ENCODE peak calls at places on chromosomes 5 and 9, in four cellular contexts. One of them, this sample, is unnamed.

GRCh38 chr9:33233659-33234335 is 6.2 kb upstream of the SPINK4 start:
- DNase-seq in GM12865: no peak
- DNase-seq in fibroblast of lung: peak; percentile 96
- DNase-seq in GM06990: no peak
- DNase-seq in this sample: no peak

GRCh38 chr9:22030101-22030598 is 21.0 kb upstream of the CDKN2B start:
- DNase-seq in GM12865: peak; percentile 54
- DNase-seq in fibroblast of lung: peak; percentile 72
- DNase-seq in GM06990: peak; percentile 43
- DNase-seq in this sample: no peak

GRCh38 chr5:134554319-134555222 is 29.1 kb downstream of the JADE2 start:
- DNase-seq in GM12865: peak; percentile 85
- DNase-seq in fibroblast of lung: peak; percentile 72
- DNase-seq in GM06990: peak; percentile 76
- DNase-seq in this sample: peak; percentile 79

GRCh38 chr5:149549461-149550266 is 1.6 kb downstream of the CSNK1A1 start:
- DNase-seq in GM12865: peak; percentile 76
- DNase-seq in fibroblast of lung: peak; percentile 61
- DNase-seq in GM06990: peak; percentile 47
- DNase-seq in this sample: peak; percentile 56

GRCh38 chr9:128164332-128164885 is 4.3 kb downstream of the BBLN start:
- DNase-seq in GM12865: no peak
- DNase-seq in fibroblast of lung: no peak
- DNase-seq in GM06990: no peak
- DNase-seq in this sample: no peak

GRCh38 chr9:113687680-113688371 is 188.3 kb upstream of the ZNF618 start:
- DNase-seq in GM12865: no peak
- DNase-seq in fibroblast of lung: no peak
- DNase-seq in GM06990: no peak
- DNase-seq in this sample: no peak

GRCh38 chr9:131836607-131837315 is 96.9 kb upstream of the RAPGEF1 start:
- DNase-seq in GM12865: no peak
- DNase-seq in fibroblast of lung: no peak
- DNase-seq in GM06990: no peak
- DNase-seq in this sample: no peak

GRCh38 chr9:101995231-101995630 is 256.8 kb upstream of the GRIN3A start:
- DNase-seq in GM12865: no peak
- DNase-seq in fibroblast of lung: no peak
- DNase-seq in GM06990: no peak
- DNase-seq in this sample: no peak

GRCh38 chr5:36777105-36777757 is 99.3 kb upstream of the NIPBL start:
- DNase-seq in GM12865: peak; percentile 11
- DNase-seq in fibroblast of lung: peak; percentile 38
- DNase-seq in GM06990: no peak
- DNase-seq in this sample: no peak

GRCh38 chr5:108420755-108421154 is 38.9 kb upstream of the FBXL17 start:
- DNase-seq in GM12865: no peak
- DNase-seq in fibroblast of lung: no peak
- DNase-seq in GM06990: no peak
- DNase-seq in this sample: no peak

GRCh38 chr5:59206132-59206581 is 623.3 kb downstream of the RAB3C start:
- DNase-seq in GM12865: no peak
- DNase-seq in fibroblast of lung: peak; percentile 84
- DNase-seq in GM06990: no peak
- DNase-seq in this sample: no peak

GRCh38 chr5:122444411-122444810 is 132.4 kb downstream of the SNCAIP start:
- DNase-seq in GM12865: no peak
- DNase-seq in fibroblast of lung: no peak
- DNase-seq in GM06990: no peak
- DNase-seq in this sample: no peak

GRCh38 chr9:97310023-97310422 is 2.6 kb downstream of the CCDC180 start:
- DNase-seq in GM12865: no peak
- DNase-seq in fibroblast of lung: no peak
- DNase-seq in GM06990: no peak
- DNase-seq in this sample: no peak

GRCh38 chr5:154729613-154730012 is 25.6 kb upstream of the LARP1 start:
- DNase-seq in GM12865: no peak
- DNase-seq in fibroblast of lung: peak; percentile 8
- DNase-seq in GM06990: no peak
- DNase-seq in this sample: no peak

GRCh38 chr9:133950206-133950915 is 41.8 kb downstream of the VAV2 start:
- DNase-seq in GM12865: no peak
- DNase-seq in fibroblast of lung: peak; percentile 70
- DNase-seq in GM06990: no peak
- DNase-seq in this sample: peak; percentile 51

GRCh38 chr9:99173570-99174504 is 47.9 kb downstream of the ALG2 start:
- DNase-seq in GM12865: no peak
- DNase-seq in fibroblast of lung: no peak
- DNase-seq in GM06990: no peak
- DNase-seq in this sample: peak; percentile 42

GRCh38 chr5:9714187-9714586 is 84.0 kb upstream of the TAS2R1 start:
- DNase-seq in GM12865: no peak
- DNase-seq in fibroblast of lung: peak; percentile 12
- DNase-seq in GM06990: no peak
- DNase-seq in this sample: no peak

GRCh38 chr5:109327572-109327971 is 82.2 kb downstream of the PJA2 start:
- DNase-seq in GM12865: no peak
- DNase-seq in fibroblast of lung: no peak
- DNase-seq in GM06990: no peak
- DNase-seq in this sample: no peak

GRCh38 chr5:60334281-60334713 is 365.7 kb downstream of the DEPDC1B start:
- DNase-seq in GM12865: no peak
- DNase-seq in fibroblast of lung: peak; percentile 73
- DNase-seq in GM06990: no peak
- DNase-seq in this sample: no peak

GRCh38 chr5:121175986-121176385 is 675.7 kb upstream of the FTMT start:
- DNase-seq in GM12865: no peak
- DNase-seq in fibroblast of lung: peak; percentile 45
- DNase-seq in GM06990: no peak
- DNase-seq in this sample: no peak

GRCh38 chr9:117622347-117622746 is 81.9 kb upstream of the TLR4 start:
- DNase-seq in GM12865: no peak
- DNase-seq in fibroblast of lung: no peak
- DNase-seq in GM06990: no peak
- DNase-seq in this sample: no peak

GRCh38 chr5:83563631-83564030 is 92.1 kb downstream of the VCAN start:
- DNase-seq in GM12865: no peak
- DNase-seq in fibroblast of lung: no peak
- DNase-seq in GM06990: no peak
- DNase-seq in this sample: no peak

GRCh38 chr5:134576386-134577021 is 51.0 kb downstream of the JADE2 start:
- DNase-seq in GM12865: no peak
- DNase-seq in fibroblast of lung: no peak
- DNase-seq in GM06990: no peak
- DNase-seq in this sample: no peak

GRCh38 chr5:97839338-97840081 is 656.5 kb upstream of the RIOK2 start:
- DNase-seq in GM12865: no peak
- DNase-seq in fibroblast of lung: peak; percentile 74
- DNase-seq in GM06990: no peak
- DNase-seq in this sample: no peak

GRCh38 chr5:109199294-109199693 is 210.5 kb downstream of the PJA2 start:
- DNase-seq in GM12865: no peak
- DNase-seq in fibroblast of lung: no peak
- DNase-seq in GM06990: no peak
- DNase-seq in this sample: no peak

GRCh38 chr9:6910032-6910431 is 152.3 kb downstream of the KDM4C start:
- DNase-seq in GM12865: peak; percentile 28
- DNase-seq in fibroblast of lung: peak; percentile 44
- DNase-seq in GM06990: no peak
- DNase-seq in this sample: no peak
- TF ChIP-seq CTCF in GM12865: peak; percentile 31
- TF ChIP-seq CTCF in fibroblast of lung: peak; percentile 60
- TF ChIP-seq CTCF in GM06990: peak; percentile 53
- TF ChIP-seq CTCF in this sample: no peak

DNA sequence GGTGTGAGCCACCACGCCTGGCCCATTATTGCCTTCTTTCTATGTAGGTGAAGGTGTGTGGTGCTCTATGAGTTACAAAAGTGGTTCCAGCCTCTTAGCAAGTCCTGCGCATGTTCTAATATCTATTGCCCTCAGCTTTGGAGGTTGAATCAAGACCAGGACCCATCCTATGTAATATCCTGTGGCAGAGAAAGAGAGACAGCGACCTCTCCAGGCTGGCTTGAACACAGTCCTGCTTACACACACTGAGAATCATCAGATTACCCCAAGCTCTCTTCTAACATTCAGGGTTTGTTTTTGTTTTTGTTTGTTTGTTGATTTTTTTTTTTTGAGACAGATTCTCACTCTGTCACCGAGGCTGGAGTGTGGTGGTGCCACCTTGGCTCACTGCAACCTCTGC is 94.7 kb upstream of the OSMR start:
- DNase-seq in GM12865: no peak
- DNase-seq in fibroblast of lung: peak; percentile 33
- DNase-seq in GM06990: no peak
- DNase-seq in this sample: no peak
- TF ChIP-seq CTCF in GM12865: no peak
- TF ChIP-seq CTCF in fibroblast of lung: peak; percentile 31
- TF ChIP-seq CTCF in GM06990: no peak
- TF ChIP-seq CTCF in this sample: no peak

DNA sequence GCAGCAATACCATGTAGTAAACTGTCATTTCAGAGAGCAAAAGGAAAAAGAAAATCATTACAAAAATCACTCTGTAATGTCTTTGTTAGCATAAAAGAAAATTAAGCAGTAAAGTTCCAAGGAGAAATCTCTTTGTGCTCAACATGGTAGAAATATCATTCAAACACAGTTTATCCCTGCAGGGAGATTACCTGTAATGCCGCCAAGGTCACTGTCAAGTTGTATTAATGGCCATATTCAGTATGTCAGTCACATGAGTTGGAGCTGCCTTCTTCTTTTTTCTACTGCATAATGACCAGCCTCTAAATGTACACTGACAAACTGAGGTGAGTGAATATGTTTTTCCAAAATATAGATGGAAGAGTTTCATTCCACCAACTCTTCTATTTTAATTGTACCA is 36.5 kb downstream of the MEF2C start:
- DNase-seq in GM12865: no peak
- DNase-seq in fibroblast of lung: no peak
- DNase-seq in GM06990: no peak
- DNase-seq in this sample: no peak
- TF ChIP-seq CTCF in GM12865: no peak
- TF ChIP-seq CTCF in fibroblast of lung: no peak
- TF ChIP-seq CTCF in GM06990: no peak
- TF ChIP-seq CTCF in this sample: no peak

DNA sequence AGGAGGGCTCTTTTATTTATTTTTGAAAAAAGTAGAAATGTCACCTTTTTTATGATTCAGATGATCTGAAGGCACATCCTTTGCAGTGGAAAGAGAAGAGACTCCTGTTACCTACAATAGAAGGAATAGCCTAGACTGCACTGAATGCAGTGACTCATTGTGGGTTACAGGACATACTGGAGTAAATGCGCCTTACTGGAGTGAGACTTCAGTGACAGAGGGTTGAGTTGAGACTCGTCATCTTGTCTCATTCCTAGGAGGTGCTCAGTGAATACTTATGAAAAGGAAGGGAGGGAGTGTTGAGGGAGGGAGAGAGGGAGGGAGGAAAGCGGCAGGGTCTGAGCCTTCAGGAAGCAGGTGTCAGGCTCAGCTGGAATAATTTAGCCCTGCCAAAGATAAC is 25.2 kb downstream of the ANKRA2 start:
- DNase-seq in GM12865: no peak
- DNase-seq in fibroblast of lung: peak; percentile 32
- DNase-seq in GM06990: no peak
- DNase-seq in this sample: no peak
- TF ChIP-seq CTCF in GM12865: no peak
- TF ChIP-seq CTCF in fibroblast of lung: no peak
- TF ChIP-seq CTCF in GM06990: no peak
- TF ChIP-seq CTCF in this sample: no peak

DNA sequence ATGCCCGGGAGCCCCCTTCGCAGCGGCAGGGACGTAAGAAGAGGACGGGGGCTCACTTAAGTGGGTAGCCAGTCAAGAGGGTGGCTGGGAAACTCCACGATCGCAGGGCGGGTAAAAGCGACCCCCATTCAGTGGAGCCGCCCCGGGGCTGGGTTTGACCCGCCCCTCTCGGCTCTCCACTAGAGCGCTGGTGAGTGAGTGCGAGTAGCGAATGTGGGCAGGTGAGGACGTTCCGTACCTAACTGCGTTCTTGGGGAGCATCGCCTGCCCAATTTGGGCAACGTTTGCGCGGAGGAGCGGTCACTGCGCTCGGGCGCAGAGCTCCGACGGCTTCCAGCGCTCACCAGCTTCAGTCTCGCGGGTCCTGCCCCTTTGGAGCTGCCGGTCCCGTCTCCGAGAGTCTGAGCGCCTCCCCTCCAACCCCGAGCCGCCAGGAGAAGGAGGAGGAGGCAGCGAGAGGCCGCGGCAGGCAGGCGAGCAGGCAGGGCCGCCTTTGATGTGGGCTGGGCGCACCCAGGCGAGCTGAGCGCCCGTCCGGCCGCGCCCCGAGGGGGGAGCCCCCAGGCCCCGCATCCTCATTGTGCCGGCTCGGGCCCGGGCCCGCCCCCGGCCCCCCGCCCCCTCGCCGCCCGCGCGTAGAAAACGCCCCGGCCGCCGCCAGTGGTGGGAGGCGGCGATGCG is at the start of gene FGF18:
- DNase-seq in GM12865: peak; percentile 58
- DNase-seq in fibroblast of lung: peak; percentile 73
- DNase-seq in GM06990: peak; percentile 65
- DNase-seq in this sample: peak; percentile 78
- TF ChIP-seq CTCF in GM12865: no peak
- TF ChIP-seq CTCF in fibroblast of lung: no peak
- TF ChIP-seq CTCF in GM06990: no peak
- TF ChIP-seq CTCF in this sample: no peak

DNA sequence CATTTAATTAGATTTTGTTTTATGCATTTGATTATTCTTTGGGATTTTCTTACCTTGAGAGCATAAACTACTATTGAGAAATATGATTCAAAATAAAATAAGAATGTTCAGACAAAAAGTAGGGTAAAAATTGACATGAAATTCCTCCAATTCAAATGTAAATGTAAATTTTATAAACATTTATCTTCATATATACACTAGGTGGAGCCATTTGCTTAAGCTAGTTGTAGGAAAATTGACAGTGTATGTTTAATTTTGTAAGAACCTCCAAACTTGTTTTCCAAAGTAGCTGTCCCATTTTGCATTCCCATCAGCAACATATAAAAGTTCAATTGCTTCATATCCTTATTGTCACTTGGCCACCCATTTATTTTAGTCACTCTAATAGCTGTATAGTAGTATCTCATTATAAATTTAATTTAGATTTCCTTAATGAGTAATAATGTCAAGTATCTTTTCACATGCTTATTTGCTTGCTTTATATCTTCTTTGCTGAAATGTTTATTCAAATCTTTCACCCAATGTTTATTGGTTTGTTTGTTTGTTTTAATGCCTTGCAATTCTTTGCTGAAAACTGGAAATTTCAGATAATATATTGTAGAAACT is 37.6 kb upstream of the SLCO6A1 start:
- DNase-seq in GM12865: no peak
- DNase-seq in fibroblast of lung: peak; percentile 47
- DNase-seq in GM06990: no peak
- DNase-seq in this sample: no peak
- TF ChIP-seq CTCF in GM12865: no peak
- TF ChIP-seq CTCF in fibroblast of lung: peak; percentile 39
- TF ChIP-seq CTCF in GM06990: peak; percentile 17
- TF ChIP-seq CTCF in this sample: peak; percentile 9